ENCODE peak calls at places on chromosomes 6 and 20, in seven cellular contexts. F is GM12864; E is BJ; V is PC-3; B is CD8-positive, alpha-beta T cell; K is astrocyte of the spinal cord; N is esophagus squamous epithelium. Q is an unnamed sample.

GRCh38 chr6:108902389-108902792 is 54.2 kb downstream of the ARMC2 start:
- DNase-seq in K (peak; percentile 60), N (no peak), E (no peak), B (no peak), F (no peak), V (peak; percentile 23), Q (no peak)

GRCh38 chr6:167968091-167968490 is 29.4 kb upstream of the KIF25 start:
- DNase-seq in B (no peak), K (no peak), N (no peak), F (no peak), V (peak; percentile 31), E (no peak), Q (no peak)

GRCh38 chr20:39170896-39171463 is 208.8 kb downstream of the DHX35 start:
- DNase-seq in V (no peak), B (no peak), K (no peak), N (no peak), F (no peak), E (no peak), Q (no peak)

GRCh38 chr6:6751615-6752014 is 163.1 kb downstream of the LY86 start:
- DNase-seq in N (no peak), V (no peak), B (no peak), F (no peak), E (no peak), K (no peak), Q (no peak)

GRCh38 chr6:47044418-47044817 is 2.3 kb upstream of the ADGRF1 start:
- DNase-seq in V (peak; percentile 98), E (no peak), F (no peak), N (no peak), B (no peak), K (peak; percentile 48), Q (peak; percentile 29)

GRCh38 chr6:44229376-44230033 is 6.1 kb downstream of the SLC29A1 start:
- DNase-seq in E (no peak), K (no peak), B (no peak), F (no peak), V (no peak), N (no peak), Q (no peak)

GRCh38 chr6:20907486-20908071 is 373.3 kb downstream of the CDKAL1 start:
- DNase-seq in F (no peak), N (no peak), V (no peak), E (no peak), B (no peak), K (no peak), Q (no peak)

GRCh38 chr6:69763763-69764162 is 33.0 kb downstream of the LMBRD1 start:
- DNase-seq in F (no peak), V (no peak), N (no peak), K (no peak), B (no peak), E (no peak), Q (no peak)

GRCh38 chr20:62585571-62585970 is 56.7 kb upstream of the SLCO4A1 start:
- DNase-seq in N (no peak), V (no peak), E (no peak), B (no peak), F (no peak), K (no peak), Q (no peak)

GRCh38 chr6:28458577-28458976 is 15.3 kb upstream of the ZSCAN23 start:
- DNase-seq in B (no peak), V (peak; percentile 25), K (no peak), N (no peak), E (no peak), F (no peak), Q (no peak)

GRCh38 chr6:36517408-36517807 is 29.9 kb downstream of the STK38 start:
- DNase-seq in E (no peak), F (no peak), V (no peak), B (no peak), N (no peak), K (no peak), Q (no peak)

GRCh38 chr6:34247481-34248197 is 1.2 kb downstream of the SMIM29 start:
- DNase-seq in N (no peak), F (no peak), V (peak; percentile 52), E (no peak), B (no peak), K (no peak), Q (no peak)

GRCh38 chr6:15349379-15349778 is 103.5 kb downstream of the JARID2 start:
- DNase-seq in F (no peak), N (no peak), K (no peak), E (no peak), B (no peak), V (no peak), Q (no peak)

GRCh38 chr6:2630362-2630761 is 120.4 kb downstream of the MYLK4 start:
- DNase-seq in N (no peak), B (no peak), E (peak; percentile 58), K (peak; percentile 98), F (no peak), V (peak; percentile 95), Q (peak; percentile 99)

GRCh38 chr6:50720623-50721022 is 7.3 kb downstream of the TFAP2D start:
- DNase-seq in N (no peak), E (no peak), F (no peak), B (no peak), V (peak; percentile 37), K (peak; percentile 3), Q (no peak)

GRCh38 chr6:158441639-158442308 is 118.1 kb upstream of the TMEM181 start:
- DNase-seq in K (no peak), V (no peak), E (no peak), N (no peak), B (no peak), F (no peak), Q (no peak)

GRCh38 chr6:167580512-167580911 is 246.2 kb upstream of the AFDN start:
- DNase-seq in F (no peak), B (no peak), N (no peak), K (no peak), V (no peak), E (no peak), Q (no peak)

GRCh38 chr6:75409928-75410327 is 83.7 kb downstream of the FILIP1 start:
- DNase-seq in N (no peak), B (no peak), E (peak; percentile 26), K (peak; percentile 23), F (no peak), V (no peak), Q (no peak)

GRCh38 chr20:25277051-25277801 is 29.3 kb downstream of the PYGB start:
- DNase-seq in N (no peak), V (no peak), E (no peak), F (no peak), K (no peak), B (no peak), Q (no peak)

GRCh38 chr6:87241304-87241703 is 81.1 kb upstream of the SMIM8 start:
- DNase-seq in V (no peak), E (no peak), K (no peak), N (no peak), F (no peak), B (no peak), Q (no peak)

GRCh38 chr20:21522479-21523397 is 8.9 kb upstream of the NKX2-2 start:
- DNase-seq in V (peak; percentile 44), N (no peak), E (no peak), K (no peak), B (no peak), F (no peak), Q (no peak)

GRCh38 chr6:53035549-53036213 is 29.5 kb upstream of the FBXO9 start:
- DNase-seq in V (no peak), E (no peak), B (no peak), N (no peak), K (no peak), F (no peak), Q (no peak)

GRCh38 chr6:137798846-137799245 is 68.2 kb upstream of the TNFAIP3 start:
- DNase-seq in E (no peak), F (no peak), N (no peak), K (peak; percentile 65), V (no peak), B (peak; percentile 53), Q (peak; percentile 20)

GRCh38 chr6:131258816-131259476 is 123.7 kb downstream of the AKAP7 start:
- DNase-seq in V (peak; percentile 63), F (no peak), K (peak; percentile 46), E (no peak), B (no peak), N (no peak), Q (peak; percentile 9)

GRCh38 chr6:87905101-87905517 is 142.5 kb upstream of the SPACA1 start:
- DNase-seq in F (peak; percentile 74), K (no peak), B (no peak), N (no peak), V (no peak), E (no peak), Q (no peak)

GRCh38 chr6:13511913-13512717 is 24.7 kb upstream of the GFOD1 start:
- DNase-seq in B (no peak), V (no peak), F (no peak), K (no peak), E (no peak), N (no peak), Q (no peak)

GRCh38 chr6:52307900-52308372 is 23.4 kb upstream of the MCM3 start:
- DNase-seq in B (no peak), V (no peak), E (no peak), F (no peak), K (no peak), N (no peak), Q (no peak)

GRCh38 chr20:16175322-16175721 is 397.9 kb downstream of the KIF16B start:
- DNase-seq in K (no peak), N (no peak), F (peak; percentile 7), E (no peak), B (no peak), V (no peak), Q (no peak)

GRCh38 chr6:45586216-45587171 is 208.8 kb upstream of the SUPT3H start:
- DNase-seq in F (no peak), E (no peak), K (no peak), N (no peak), B (peak; percentile 75), V (peak; percentile 79), Q (no peak)
- TF ChIP-seq CTCF in F (no peak), E (no peak), K (no peak), N (no peak), B (no peak), V (no peak), Q (no peak)

GRCh38 chr6:90495216-90495817 is 91.6 kb downstream of the MAP3K7 start:
- DNase-seq in V (no peak), N (no peak), K (no peak), F (no peak), B (no peak), E (no peak), Q (no peak)
- H3K4me3 ChIP-seq in V (no peak overlapping the region), N (no peak overlapping the region), K (no peak overlapping the region), F (no peak overlapping the region), B (no peak overlapping the region), E (no peak overlapping the region), Q (no peak overlapping the region)

DNA sequence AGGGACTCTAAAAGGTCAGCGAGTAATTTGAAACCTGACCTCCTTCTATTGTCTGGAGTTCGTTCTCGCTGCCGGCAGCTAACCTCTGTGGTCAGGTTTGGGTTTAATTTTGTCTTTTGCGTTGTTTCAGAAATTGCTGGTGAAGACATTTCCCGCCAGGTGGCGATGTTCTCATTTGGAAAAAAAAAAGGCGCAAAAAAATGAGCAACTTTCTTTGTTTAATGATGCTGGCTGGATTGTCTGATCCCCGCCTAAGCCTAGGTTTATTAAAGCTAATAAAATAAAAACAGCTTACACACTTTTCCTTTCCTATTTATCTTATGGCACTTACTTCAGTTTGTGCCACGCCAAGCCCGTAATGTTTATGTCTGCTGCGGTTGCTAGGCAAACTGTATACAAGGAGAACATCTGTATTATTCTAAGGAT is 205.5 kb downstream of the DOK5 start:
- DNase-seq in B (no peak), K (peak; percentile 51), E (no peak), V (peak; percentile 75), N (no peak), F (no peak), Q (peak; percentile 22)
- TF ChIP-seq CTCF in B (peak; percentile 45), K (peak; percentile 66), E (peak; percentile 61), V (peak; percentile 94), N (peak; percentile 27), F (peak; percentile 66), Q (peak; percentile 72)

GRCh38 chr6:80105972-80106417 is 476 bp upstream of the BCKDHB start:
- DNase-seq in E (no peak), V (no peak), K (no peak), N (no peak), F (no peak), B (no peak), Q (no peak)
- H3K4me3 ChIP-seq in E (peak overlapping the region; percentile 70), V (peak overlapping the region; percentile 84), K (peak overlapping the region; percentile 81), N (peak overlapping the region; percentile 82), F (peak overlapping the region; percentile 43), B (peak overlapping the region; percentile 71), Q (peak overlapping the region; percentile 82)